ENCODE peak calls at places on chromosomes 7 and 10, in six cellular contexts. G is HepG2, U is esophagus squamous epithelium, F is A549, W is H54, N is HCT116. R is an unnamed sample.

GRCh38 chr7:44101966-44102845 is 1.9 kb upstream of the AEBP1 start:
- DNase-seq in U (no peak), W (peak; percentile 87), F (no peak), N (no peak), G (no peak), R (no peak)

GRCh38 chr7:39686261-39686924 is 63.0 kb downstream of the RALA start:
- DNase-seq in W (no peak), U (no peak), N (no peak), F (no peak), G (no peak), R (no peak)

GRCh38 chr7:27129729-27130539 is 623 bp downstream of the HOXA4 start:
- DNase-seq in N (no peak), G (peak; percentile 35), U (no peak), W (peak; percentile 63), F (no peak), R (peak; percentile 29)

GRCh38 chr10:32372000-32372875 is 25.3 kb upstream of the EPC1 start:
- DNase-seq in G (no peak), W (no peak), U (no peak), F (peak; percentile 62), N (no peak), R (no peak)

GRCh38 chr10:101775273-101776131 is at the start of gene FGF8:
- DNase-seq in F (no peak), G (no peak), N (no peak), W (no peak), U (no peak), R (no peak)

GRCh38 chr7:30521532-30521931 is 16.9 kb upstream of the GGCT start:
- DNase-seq in W (no peak), U (no peak), G (no peak), F (no peak), N (no peak), R (no peak)

GRCh38 chr7:41567350-41568114 is 135.4 kb downstream of the INHBA start:
- DNase-seq in G (no peak), U (no peak), N (no peak), F (no peak), W (no peak), R (no peak)

GRCh38 chr7:139034855-139035587 is 821 bp downstream of the ZC3HAV1L start:
- DNase-seq in W (no peak), F (peak; percentile 58), N (no peak), U (no peak), G (no peak), R (peak; percentile 61)

GRCh38 chr7:8189615-8190014 is 72.4 kb downstream of the ICA1 start:
- DNase-seq in F (no peak), U (no peak), G (no peak), N (no peak), W (no peak), R (no peak)

GRCh38 chr7:22361795-22362194 is 4.8 kb upstream of the RAPGEF5 start:
- DNase-seq in U (no peak), F (no peak), N (no peak), G (no peak), W (no peak), R (no peak)

GRCh38 chr7:116211006-116211912 is 920 bp downstream of the TES start:
- DNase-seq in G (peak; percentile 66), W (peak; percentile 90), F (peak; percentile 92), N (peak; percentile 93), U (peak; percentile 5), R (peak; percentile 39)

GRCh38 chr10:4257939-4258465 is 473.0 kb upstream of the KLF6 start:
- DNase-seq in W (no peak), F (no peak), G (no peak), N (no peak), U (no peak), R (no peak)

GRCh38 chr10:123804716-123805115 is 86.9 kb downstream of the CPXM2 start:
- DNase-seq in U (no peak), G (no peak), F (no peak), N (no peak), W (no peak), R (no peak)

GRCh38 chr10:116598326-116598725 is 7.6 kb downstream of the PNLIPRP1 start:
- DNase-seq in U (no peak), F (no peak), G (no peak), W (no peak), N (no peak), R (no peak)

GRCh38 chr10:79608505-79609375 is 2.0 kb upstream of the SFTPA1 start:
- DNase-seq in N (peak; percentile 24), G (peak; percentile 46), W (no peak), F (peak; percentile 17), U (no peak), R (peak; percentile 45)

GRCh38 chr10:22321156-22321711 is 335 bp downstream of the BMI1 start:
- DNase-seq in F (peak; percentile 82), U (no peak), W (peak; percentile 68), G (peak; percentile 35), N (no peak), R (peak; percentile 82)

GRCh38 chr10:97757471-97757870 is 14.3 kb downstream of the SFRP5 start:
- DNase-seq in W (no peak), N (no peak), F (no peak), G (no peak), U (no peak), R (no peak)
- TF ChIP-seq POLR2A in W (no peak), N (no peak), F (no peak), G (no peak), U (no peak), R (no peak)

DNA sequence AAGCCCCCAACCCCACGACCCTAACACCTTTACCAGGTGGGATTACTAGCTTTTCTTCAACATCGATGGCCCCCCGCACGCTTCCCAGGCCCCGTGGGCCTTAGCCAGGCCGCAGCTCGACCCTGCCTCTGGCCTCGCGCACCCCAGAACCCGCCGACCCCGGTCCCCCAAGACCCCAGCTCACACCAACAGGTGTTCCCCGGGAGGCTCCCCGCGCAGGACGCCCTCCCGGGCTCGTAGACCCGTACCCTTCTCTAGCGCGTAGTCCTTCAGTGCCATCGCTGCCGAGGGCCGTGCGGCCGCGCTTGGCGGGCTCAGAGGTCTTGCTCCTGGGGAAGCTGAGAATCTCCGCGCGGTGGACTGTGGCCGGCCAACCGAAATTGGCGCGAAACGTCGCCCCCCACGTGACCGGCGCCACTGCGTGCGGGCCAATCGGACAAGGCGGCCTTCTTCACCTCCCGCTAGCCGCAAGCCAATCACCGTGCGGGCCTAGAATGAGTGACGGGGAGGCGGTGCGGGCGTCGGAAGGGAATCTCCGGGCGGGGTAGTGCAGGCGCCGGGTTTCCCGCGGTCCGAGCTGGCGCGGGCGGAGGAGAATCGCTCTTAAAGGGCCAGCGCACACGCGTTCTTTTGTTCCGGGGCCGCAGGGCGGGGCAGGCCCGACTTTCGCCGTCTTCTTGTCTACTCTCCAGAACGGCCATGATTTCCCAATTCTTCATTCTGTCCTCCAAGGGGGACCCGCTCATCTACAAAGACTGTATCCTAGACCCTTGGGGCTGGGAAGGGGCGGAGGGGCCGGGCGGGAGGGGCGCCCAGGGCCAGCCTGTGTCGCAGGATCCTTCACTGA is at the start of the genes AP4M1 and MCM7:
- DNase-seq in U (peak; percentile 89), F (peak; percentile 100), G (peak; percentile 97), N (peak; percentile 96), W (peak; percentile 87), R (peak; percentile 99)
- TF ChIP-seq POLR2A in U (no peak), F (no peak), G (peak; percentile 72), N (no peak), W (peak; percentile 65), R (peak; percentile 88)

GRCh38 chr10:27504007-27504890 is at the start of gene RAB18:
- DNase-seq in W (peak; percentile 87), F (peak; percentile 97), U (peak; percentile 96), N (peak; percentile 96), G (peak; percentile 91), R (peak; percentile 98)
- TF ChIP-seq POLR2A in W (peak; percentile 94), F (peak; percentile 96), U (peak; percentile 87), N (peak; percentile 55), G (peak; percentile 92), R (peak; percentile 98)

GRCh38 chr10:103651783-103652476 is 158.4 kb downstream of the NEURL1 start:
- DNase-seq in F (no peak), W (no peak), G (peak; percentile 58), N (no peak), U (no peak), R (no peak)
- TF ChIP-seq POLR2A in F (no peak), W (no peak), G (no peak), N (no peak), U (no peak), R (no peak)